ENCODE peak calls at places on chromosomes 13 and 19, in six cellular contexts. K, E, Q, Z, N and I are unnamed samples.

GRCh38 chr13:21671793-21672680 is 1.2 kb downstream of the FGF9 start:
- DNase-seq in K (no peak), E (no peak), Q (no peak), Z (no peak), N (no peak), I (no peak)

GRCh38 chr19:42563352-42564210 is 31.1 kb downstream of the CEACAM8 start:
- DNase-seq in K (peak; percentile 29), E (peak; percentile 42), Q (no peak), Z (no peak), N (no peak), I (peak; percentile 1)

GRCh38 chr13:93624371-93624777 is 397.8 kb downstream of the GPC6 start:
- DNase-seq in K (peak; percentile 61), E (no peak), Q (no peak), Z (no peak), N (no peak), I (no peak)

GRCh38 chr13:59346861-59347470 is 816.8 kb downstream of the DIAPH3 start:
- DNase-seq in K (no peak), E (no peak), Q (no peak), Z (no peak), N (no peak), I (no peak)

GRCh38 chr19:32924200-32924599 is 47.6 kb downstream of the CEP89 start:
- DNase-seq in K (no peak), E (peak; percentile 46), Q (no peak), Z (no peak), N (no peak), I (no peak)

GRCh38 chr19:7292950-7293794 is 1.0 kb downstream of the INSR start:
- DNase-seq in K (no peak), E (peak; percentile 6), Q (peak; percentile 79), Z (no peak), N (no peak), I (no peak)

GRCh38 chr19:35073516-35073915 is 32.0 kb downstream of the HPN start:
- DNase-seq in K (no peak), E (no peak), Q (no peak), Z (no peak), N (no peak), I (no peak)

GRCh38 chr19:6616011-6616410 is 25.1 kb upstream of the CD70 start:
- DNase-seq in K (peak; percentile 59), E (no peak), Q (no peak), Z (no peak), N (no peak), I (no peak)

GRCh38 chr13:20118268-20119140 is 42.3 kb downstream of the GJA3 start:
- DNase-seq in K (peak; percentile 36), E (peak; percentile 44), Q (peak; percentile 64), Z (no peak), N (no peak), I (no peak)

GRCh38 chr13:97493471-97493870 is 59.5 kb downstream of the RAP2A start:
- DNase-seq in K (no peak), E (no peak), Q (no peak), Z (no peak), N (no peak), I (no peak)

GRCh38 chr13:23175920-23176319 is 4.9 kb upstream of the SGCG start:
- DNase-seq in K (peak; percentile 5), E (no peak), Q (no peak), Z (no peak), N (no peak), I (no peak)
- TF ChIP-seq CTCF in K (peak; percentile 27), E (no peak), Q (peak; percentile 13), Z (peak; percentile 61), N (no peak), I (no peak)

GRCh38 chr19:44807652-44808462 is 1.0 kb upstream of the BCAM start:
- DNase-seq in K (peak; percentile 17), E (peak; percentile 34), Q (no peak), Z (peak; percentile 82), N (peak; percentile 64), I (peak; percentile 31)

GRCh38 chr19:44812142-44812718 is 3.3 kb downstream of the BCAM start:
- DNase-seq in K (no peak), E (no peak), Q (no peak), Z (no peak), N (no peak), I (no peak)

GRCh38 chr19:44810555-44811447 is 1.9 kb downstream of the BCAM start:
- DNase-seq in K (no peak), E (no peak), Q (no peak), Z (no peak), N (no peak), I (no peak)

GRCh38 chr19:44808463-44809371 is at the start of gene BCAM:
- DNase-seq in K (peak; percentile 51), E (peak; percentile 71), Q (peak; percentile 86), Z (no peak), N (no peak), I (no peak)

DNA sequence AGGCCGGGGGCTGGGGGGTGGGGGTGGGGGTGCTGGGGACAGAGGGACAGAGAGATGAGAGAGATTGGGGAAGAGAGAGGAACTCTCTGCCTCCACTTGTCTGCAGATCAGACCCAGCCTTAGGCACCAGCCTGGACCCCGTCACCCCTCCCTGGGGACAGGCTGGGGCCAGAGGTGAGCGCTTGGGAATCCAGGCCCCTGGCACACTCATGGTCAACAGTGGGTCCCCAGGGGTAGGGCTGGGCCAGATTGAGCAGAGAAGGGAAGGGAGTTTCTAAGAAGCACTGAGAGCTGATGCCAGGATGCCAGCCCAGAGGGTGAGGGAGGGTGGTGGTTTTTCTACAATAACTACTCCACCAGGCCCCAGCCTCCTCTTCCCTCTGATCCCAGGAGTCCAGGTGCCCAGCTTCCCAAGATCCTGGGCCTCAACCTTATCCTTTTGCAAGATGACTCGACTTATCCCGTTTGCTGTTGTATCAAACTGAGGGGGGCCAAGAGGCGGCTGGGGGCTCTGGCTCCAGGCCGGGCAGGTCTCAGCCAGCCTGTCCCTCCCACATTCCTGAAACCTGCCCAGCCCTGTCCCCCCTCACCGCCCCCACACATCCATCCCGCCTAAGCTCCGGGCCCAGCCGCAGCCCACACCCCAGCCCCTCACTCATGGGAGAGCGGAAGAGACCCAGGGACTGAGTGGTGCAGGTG is 1.1 kb downstream of the BCAM start:
- DNase-seq in K (no peak), E (no peak), Q (no peak), Z (no peak), N (no peak), I (no peak)
- H3K4me3 ChIP-seq in K (no peak overlapping the region), E (peak overlapping the region; percentile 72), Q (peak overlapping the region; percentile 78), Z (peak overlapping the region; percentile 74), N (peak overlapping the region; percentile 81), I (peak overlapping the region; percentile 27)

DNA sequence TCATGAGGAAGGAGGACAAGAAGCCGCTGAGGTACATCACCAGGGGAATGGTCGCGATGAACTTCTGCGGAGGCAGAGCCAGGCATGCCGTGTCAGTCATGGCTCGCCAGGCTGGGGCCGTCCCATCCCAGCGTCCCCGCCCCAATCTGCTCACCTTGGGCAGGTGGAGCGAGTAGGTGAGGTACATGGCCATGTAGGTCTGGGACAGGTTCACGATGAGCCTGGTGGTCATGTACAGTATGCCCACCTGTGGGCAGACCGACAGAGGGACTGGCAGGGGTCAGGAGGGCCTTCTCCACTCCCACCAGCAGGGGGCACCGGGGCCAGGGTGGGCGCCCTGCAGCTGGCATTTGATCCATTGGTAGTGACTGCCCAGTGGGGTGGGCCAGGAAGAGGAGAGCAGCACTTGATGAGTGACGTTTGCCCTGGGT is 8.3 kb downstream of the TEKTIP1 start:
- DNase-seq in K (no peak), E (no peak), Q (no peak), Z (no peak), N (no peak), I (no peak)
- TF ChIP-seq CTCF in K (peak; percentile 65), E (peak; percentile 15), Q (peak; percentile 38), Z (peak; percentile 32), N (peak; percentile 73), I (peak; percentile 64)

GRCh38 chr19:18432275-18433038 is 5.5 kb downstream of the ISYNA1 start:
- DNase-seq in K (no peak), E (no peak), Q (no peak), Z (no peak), N (no peak), I (no peak)
- H3K4me3 ChIP-seq in K (no peak overlapping the region), E (peak overlapping the region; percentile 47), Q (peak overlapping the region; percentile 52), Z (no peak overlapping the region), N (no peak overlapping the region), I (peak overlapping the region; percentile 30)